ENCODE peak calls at places on chromosomes 2 and 18, in four cellular contexts. A is SK-N-DZ, L is glomerular endothelial cell, K is activated T-cell treated with anti-CD3 and anti-CD28 coated beads for 48 hours. F is an unnamed sample.

GRCh38 chr2:105398522-105399206 is at the start of gene FHL2:
- DNase-seq in A (peak; percentile 85), L (no peak), K (peak; percentile 73), F (peak; percentile 38)

GRCh38 chr2:85288244-85288725 is 39.5 kb downstream of the TGOLN2 start:
- DNase-seq in A (no peak), L (no peak), K (no peak), F (no peak)

GRCh38 chr2:188600536-188601210 is 309.0 kb downstream of the GULP1 start:
- DNase-seq in A (no peak), L (no peak), K (no peak), F (no peak)

GRCh38 chr2:208186465-208186864 is 3.4 kb downstream of the C2orf80 start:
- DNase-seq in A (no peak), L (no peak), K (no peak), F (no peak)

GRCh38 chr2:69272803-69273471 is 114.1 kb downstream of the GFPT1 start:
- DNase-seq in A (no peak), L (no peak), K (no peak), F (no peak)

GRCh38 chr2:11695576-11695975 is 25.6 kb upstream of the NTSR2 start:
- DNase-seq in A (no peak), L (no peak), K (no peak), F (no peak)

GRCh38 chr2:9392895-9393757 is 30.2 kb downstream of the ITGB1BP1 start:
- DNase-seq in A (no peak), L (no peak), K (no peak), F (no peak)

GRCh38 chr18:42976869-42977268 is 138.6 kb downstream of the RIT2 start:
- DNase-seq in A (no peak), L (no peak), K (no peak), F (no peak)

GRCh38 chr2:232008907-232009638 is 47.6 kb downstream of the DIS3L2 start:
- DNase-seq in A (no peak), L (no peak), K (no peak), F (no peak)

GRCh38 chr2:167686691-167687090 is 560.7 kb downstream of the STK39 start:
- DNase-seq in A (no peak), L (no peak), K (no peak), F (no peak)

GRCh38 chr2:60597346-60597745 is 43.9 kb upstream of the BCL11A start:
- DNase-seq in A (no peak), L (no peak), K (no peak), F (no peak)

GRCh38 chr18:28284132-28284531 is 107.2 kb upstream of the CDH2 start:
- DNase-seq in A (no peak), L (no peak), K (no peak), F (no peak)

GRCh38 chr2:59301466-59302402 is 1060.6 kb upstream of the FANCL start:
- DNase-seq in A (peak; percentile 67), L (no peak), K (no peak), F (peak; percentile 5)